ENCODE peak calls at places on chromosomes 4 and X, in seven cellular contexts. X, P, V, Q, U, D and C are unnamed samples.

GRCh38 chrX:129653181-129653984 is 1.4 kb downstream of the APLN start:
- DNase-seq in X (no peak), P (no peak), V (peak), Q (no peak), U (no peak), D (no peak), C (no peak)

GRCh38 chrX:105313596-105313995 is 93.1 kb upstream of the TEX13A start:
- DNase-seq in X (no peak), P (no peak), V (no peak), Q (no peak), U (no peak), D (no peak), C (no peak)

GRCh38 chrX:84046403-84046984 is 141.5 kb downstream of the RPS6KA6 start:
- DNase-seq in X (no peak), P (peak), V (no peak), Q (peak), U (peak), D (no peak), C (no peak)

GRCh38 chrX:17584248-17584681 is 153.0 kb upstream of the SCML1 start:
- DNase-seq in X (no peak), P (no peak), V (no peak), Q (no peak), U (no peak), D (no peak), C (no peak)

GRCh38 chrX:1587161-1587560 is 4.2 kb upstream of the AKAP17A start:
- DNase-seq in X (no peak), P (peak), V (no peak), Q (no peak), U (no peak), D (no peak), C (no peak)

GRCh38 chr4:12852338-12853307 is 631.5 kb downstream of the RAB28 start:
- DNase-seq in X (no peak), P (peak), V (no peak), Q (no peak), U (peak), D (peak), C (no peak)

GRCh38 chrX:150205011-150205410 is 158.1 kb upstream of the MAMLD1 start:
- DNase-seq in X (no peak), P (no peak), V (no peak), Q (no peak), U (no peak), D (no peak), C (no peak)

GRCh38 chr4:102663073-102663472 is 97.7 kb downstream of the MANBA start:
- DNase-seq in X (no peak), P (no peak), V (no peak), Q (no peak), U (no peak), D (no peak), C (no peak)

GRCh38 chrX:154749856-154750255 is 1.0 kb downstream of the GAB3 start:
- DNase-seq in X (no peak), P (no peak), V (no peak), Q (no peak), U (no peak), D (no peak), C (no peak)

GRCh38 chrX:43328358-43328946 is 327.6 kb upstream of the MAOA start:
- DNase-seq in X (no peak), P (no peak), V (no peak), Q (no peak), U (no peak), D (no peak), C (no peak)

GRCh38 chrX:104668550-104668949 is 102.6 kb downstream of the IL1RAPL2 start:
- DNase-seq in X (no peak), P (no peak), V (no peak), Q (no peak), U (no peak), D (no peak), C (no peak)

GRCh38 chr4:173367946-173368345 is 2.8 kb upstream of the SAP30 start:
- DNase-seq in X (no peak), P (no peak), V (no peak), Q (no peak), U (no peak), D (no peak), C (no peak)

GRCh38 chrX:48475295-48475694 is 704 bp upstream of the FTSJ1 start:
- DNase-seq in X (no peak), P (no peak), V (no peak), Q (no peak), U (no peak), D (no peak), C (no peak)

GRCh38 chrX:136189222-136189621 is 41.9 kb downstream of the FHL1 start:
- DNase-seq in X (no peak), P (no peak), V (no peak), Q (no peak), U (no peak), D (no peak), C (no peak)

GRCh38 chr4:97279410-97279809 is 863.9 kb downstream of the STPG2 start:
- DNase-seq in X (no peak), P (no peak), V (no peak), Q (no peak), U (no peak), D (no peak), C (no peak)

GRCh38 chr4:80070880-80071620 is 2.0 kb downstream of the ANTXR2 start:
- DNase-seq in X (no peak), P (no peak), V (no peak), Q (no peak), U (no peak), D (no peak), C (no peak)

DNA sequence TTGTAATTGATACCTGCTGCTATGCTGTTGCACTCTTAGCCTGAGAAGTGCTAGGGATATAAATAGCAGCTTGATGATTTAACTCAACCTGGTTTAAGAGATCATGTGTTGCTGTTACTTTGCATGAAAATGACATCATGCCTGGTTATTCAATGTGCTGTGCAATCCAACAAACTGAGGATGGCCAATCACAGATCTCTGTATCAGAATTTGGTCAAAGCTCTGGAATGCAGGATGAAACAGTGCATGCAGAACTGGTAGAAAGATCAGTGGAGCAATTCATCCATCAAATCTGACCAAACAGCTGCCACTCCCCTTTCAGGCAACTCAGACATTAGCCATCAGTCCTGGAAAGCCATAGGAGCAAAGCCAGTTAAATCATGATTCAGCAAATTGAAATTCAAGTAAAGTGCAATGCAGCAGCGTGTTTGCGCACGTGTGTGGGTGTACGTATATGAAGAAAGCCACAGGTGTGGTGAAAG is 160.3 kb upstream of the RASGEF1B start:
- DNase-seq in X (no peak), P (no peak), V (no peak), Q (no peak), U (peak), D (no peak), C (no peak)
- H3K27ac ChIP-seq in X (no peak), P (no peak), V (no peak), Q (no peak), U (no peak), D (no peak), C (no peak)

GRCh38 chr4:32142075-32142474 is 1421.9 kb downstream of the PCDH7 start:
- DNase-seq in X (no peak), P (no peak), V (no peak), Q (no peak), U (no peak), D (no peak), C (no peak)
- H3K27ac ChIP-seq in X (no peak), P (no peak), V (no peak), Q (no peak), U (no peak), D (no peak), C (no peak)

DNA sequence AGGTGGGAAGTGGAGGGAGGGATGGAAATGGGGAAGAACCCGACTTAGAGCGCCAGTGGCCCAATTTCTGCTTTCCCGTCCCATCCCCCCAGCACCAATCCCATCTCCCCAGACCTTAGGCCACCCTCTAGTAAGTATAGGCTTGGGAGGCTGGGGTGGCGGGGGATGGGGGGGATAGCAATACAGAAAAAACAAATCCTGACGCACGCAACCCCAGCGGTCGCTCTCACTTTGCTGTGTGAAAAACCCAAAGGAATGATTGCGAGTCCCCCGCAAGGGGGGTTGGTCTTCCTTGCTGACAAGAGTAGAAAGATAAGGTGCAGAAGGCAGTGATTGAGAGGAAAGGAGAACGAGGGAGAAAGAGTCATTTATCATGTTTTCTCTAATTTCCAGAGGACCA is 854 bp downstream of the CPE start:
- DNase-seq in X (peak), P (peak), V (peak), Q (no peak), U (no peak), D (peak), C (no peak)
- H3K27ac ChIP-seq in X (no peak), P (no peak), V (peak), Q (no peak), U (no peak), D (peak), C (no peak)

GRCh38 chr4:107838138-107838618 is 13.4 kb downstream of the SGMS2 start:
- DNase-seq in X (no peak), P (no peak), V (no peak), Q (no peak), U (no peak), D (no peak), C (no peak)

GRCh38 chr4:107835409-107835808 is 10.7 kb downstream of the SGMS2 start:
- DNase-seq in X (no peak), P (no peak), V (no peak), Q (no peak), U (no peak), D (no peak), C (no peak)

GRCh38 chr4:107837298-107837697 is 12.6 kb downstream of the SGMS2 start:
- DNase-seq in X (no peak), P (no peak), V (no peak), Q (no peak), U (no peak), D (no peak), C (no peak)

GRCh38 chr4:107838763-107839162 is 14.0 kb downstream of the SGMS2 start:
- DNase-seq in X (no peak), P (no peak), V (no peak), Q (no peak), U (no peak), D (no peak), C (no peak)

GRCh38 chr4:107839166-107839565 is 14.4 kb downstream of the SGMS2 start:
- DNase-seq in X (no peak), P (no peak), V (no peak), Q (no peak), U (no peak), D (no peak), C (no peak)
- H3K27ac ChIP-seq in X (no peak), P (no peak), V (no peak), Q (no peak), U (no peak), D (no peak), C (no peak)

GRCh38 chrX:151982217-151982616 is 7.7 kb upstream of the GABRE start:
- DNase-seq in X (no peak), P (no peak), V (no peak), Q (no peak), U (no peak), D (no peak), C (no peak)

GRCh38 chrX:151984328-151984727 is 9.9 kb upstream of the GABRE start:
- DNase-seq in X (no peak), P (no peak), V (no peak), Q (no peak), U (no peak), D (no peak), C (no peak)

GRCh38 chrX:151984891-151985290 is 10.4 kb upstream of the GABRE start:
- DNase-seq in X (no peak), P (no peak), V (no peak), Q (no peak), U (no peak), D (no peak), C (no peak)

GRCh38 chrX:151981129-151981528 is 6.7 kb upstream of the GABRE start:
- DNase-seq in X (no peak), P (no peak), V (no peak), Q (no peak), U (no peak), D (no peak), C (no peak)

DNA sequence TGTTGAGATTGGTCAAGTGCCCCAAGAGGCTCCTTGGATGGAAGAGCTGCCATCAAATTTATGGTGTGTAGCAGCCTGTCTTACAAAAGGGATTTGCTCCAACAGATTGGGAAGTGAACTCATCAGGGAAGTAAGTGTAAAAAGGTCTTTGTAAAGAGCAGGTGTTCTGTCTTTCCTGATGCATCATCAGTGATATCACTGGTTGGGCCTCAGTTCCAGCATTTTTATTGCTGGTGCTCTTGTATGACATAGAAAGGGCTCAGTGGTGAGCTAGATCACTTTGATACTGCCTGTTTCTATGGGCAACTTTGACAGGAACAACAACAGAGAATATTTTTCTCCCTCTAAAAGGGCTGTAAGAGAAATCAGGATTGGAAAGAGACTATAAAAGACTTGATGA is 8.7 kb upstream of the GABRE start:
- DNase-seq in X (no peak), P (no peak), V (no peak), Q (no peak), U (no peak), D (no peak), C (no peak)
- H3K27ac ChIP-seq in X (no peak), P (no peak), V (no peak), Q (no peak), U (no peak), D (peak), C (no peak)

DNA sequence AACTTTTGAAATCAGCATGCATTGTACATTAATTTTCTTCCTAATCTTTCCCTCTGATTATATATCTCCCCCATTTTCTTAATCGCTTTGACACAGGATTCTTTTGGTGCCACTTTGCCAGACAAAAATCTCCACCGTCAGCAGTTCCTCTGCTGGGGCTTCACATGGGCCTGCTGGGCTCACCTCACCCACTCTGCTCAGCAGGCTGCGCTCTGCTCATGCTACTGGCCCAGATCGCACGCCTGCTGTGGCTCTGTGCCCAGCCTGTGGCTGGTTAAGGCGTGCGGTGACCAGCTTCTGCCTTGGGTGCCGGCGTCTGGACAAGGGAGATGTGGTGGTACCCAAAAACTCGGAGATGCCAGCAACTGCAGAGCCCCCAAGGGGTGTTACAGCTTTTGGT is 31.1 kb downstream of the UCHL1 start:
- DNase-seq in X (no peak), P (no peak), V (no peak), Q (no peak), U (no peak), D (no peak), C (no peak)
- H3K27ac ChIP-seq in X (no peak), P (no peak), V (no peak), Q (no peak), U (no peak), D (no peak), C (no peak)

GRCh38 chrX:45709381-45709780 is 508.7 kb upstream of the DIPK2B start:
- DNase-seq in X (no peak), P (no peak), V (no peak), Q (no peak), U (no peak), D (no peak), C (no peak)
- H3K27ac ChIP-seq in X (no peak), P (no peak), V (no peak), Q (no peak), U (peak), D (no peak), C (no peak)

GRCh38 chr4:152032722-152033131 is 271.9 kb upstream of the GATB start:
- DNase-seq in X (no peak), P (peak), V (peak), Q (no peak), U (no peak), D (no peak), C (no peak)
- H3K27ac ChIP-seq in X (peak), P (no peak), V (no peak), Q (no peak), U (no peak), D (no peak), C (no peak)

GRCh38 chrX:50827996-50828395 is 14.0 kb upstream of the SHROOM4 start:
- DNase-seq in X (no peak), P (no peak), V (no peak), Q (no peak), U (peak), D (no peak), C (no peak)
- H3K27ac ChIP-seq in X (no peak), P (no peak), V (no peak), Q (no peak), U (no peak), D (no peak), C (no peak)

DNA sequence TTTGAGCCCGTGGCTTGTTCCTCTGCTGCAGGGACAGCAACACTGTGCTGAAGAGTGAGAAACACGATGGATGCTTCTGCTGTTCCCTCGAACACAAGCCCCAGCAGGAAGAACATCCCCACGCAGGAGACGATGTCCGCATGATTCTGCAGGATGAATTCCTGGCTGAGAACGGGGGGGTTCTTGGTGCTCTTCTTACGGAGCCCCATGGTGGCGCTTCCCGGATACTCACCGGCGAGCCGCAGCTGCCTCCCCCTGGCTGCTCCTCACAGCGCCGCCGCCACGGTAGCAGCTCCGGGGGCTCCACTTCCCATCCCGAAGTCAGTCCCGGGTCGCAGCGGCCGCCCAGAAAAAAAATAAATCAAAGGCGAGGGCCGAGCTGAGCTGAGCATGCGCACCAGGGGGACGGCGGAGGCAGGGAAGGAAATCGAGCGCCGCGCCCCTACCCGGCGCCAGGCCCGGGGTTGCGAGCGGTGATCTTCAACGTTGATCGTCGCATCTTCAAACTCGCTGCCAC is at the start of gene TRAM1L1:
- DNase-seq in X (peak), P (peak), V (peak), Q (no peak), U (peak), D (peak), C (no peak)
- H3K27ac ChIP-seq in X (no peak), P (peak), V (peak), Q (no peak), U (peak), D (no peak), C (no peak)